ENCODE peak calls at places on chromosomes 2 and 18, in six cellular contexts. J is cardiac muscle cell; I is effector memory CD4-positive, alpha-beta T cell; Y is neuronal stem cell; B is right cardiac atrium; C is aorta. F is an unnamed sample.

GRCh38 chr2:108449410-108450200 is 599 bp downstream of the GCC2 start:
- DNase-seq in J (peak; percentile 47), I (peak; percentile 3), Y (no peak), B (no peak), C (no peak), F (peak; percentile 30)

GRCh38 chr2:74091391-74091790 is 56.3 kb downstream of the BOLA3 start:
- DNase-seq in J (no peak), I (no peak), Y (no peak), B (no peak), C (no peak), F (no peak)

GRCh38 chr2:227462972-227463931 is 8.7 kb upstream of the AGFG1 start:
- DNase-seq in J (no peak), I (no peak), Y (no peak), B (no peak), C (no peak), F (no peak)

GRCh38 chr18:32707153-32707552 is 65.7 kb downstream of the KLHL14 start:
- DNase-seq in J (no peak), I (no peak), Y (no peak), B (no peak), C (no peak), F (no peak)

GRCh38 chr18:38611036-38611964 is 1045.7 kb upstream of the CELF4 start:
- DNase-seq in J (no peak), I (no peak), Y (no peak), B (no peak), C (no peak), F (no peak)

GRCh38 chr2:237413293-237414055 is 490 bp downstream of the COL6A3 start:
- DNase-seq in J (no peak), I (no peak), Y (no peak), B (peak; percentile 70), C (no peak), F (no peak)

GRCh38 chr2:43215673-43216255 is 10.6 kb downstream of the ZFP36L2 start:
- DNase-seq in J (no peak), I (no peak), Y (no peak), B (no peak), C (no peak), F (no peak)

GRCh38 chr2:170155022-170155722 is 22.8 kb upstream of the MYO3B start:
- DNase-seq in J (peak; percentile 64), I (no peak), Y (no peak), B (peak; percentile 56), C (no peak), F (no peak)

GRCh38 chr2:85769987-85770362 is 16.2 kb downstream of the ATOH8 start:
- DNase-seq in J (no peak), I (no peak), Y (no peak), B (no peak), C (no peak), F (no peak)

GRCh38 chr2:85770369-85770768 is 16.6 kb downstream of the ATOH8 start:
- DNase-seq in J (no peak), I (no peak), Y (no peak), B (peak; percentile 69), C (no peak), F (no peak)

GRCh38 chr2:85768713-85769112 is 14.9 kb downstream of the ATOH8 start:
- DNase-seq in J (peak; percentile 87), I (no peak), Y (no peak), B (peak; percentile 94), C (no peak), F (no peak)

GRCh38 chr2:85767803-85768665 is 14.2 kb downstream of the ATOH8 start:
- DNase-seq in J (no peak), I (no peak), Y (no peak), B (peak; percentile 64), C (no peak), F (no peak)

DNA sequence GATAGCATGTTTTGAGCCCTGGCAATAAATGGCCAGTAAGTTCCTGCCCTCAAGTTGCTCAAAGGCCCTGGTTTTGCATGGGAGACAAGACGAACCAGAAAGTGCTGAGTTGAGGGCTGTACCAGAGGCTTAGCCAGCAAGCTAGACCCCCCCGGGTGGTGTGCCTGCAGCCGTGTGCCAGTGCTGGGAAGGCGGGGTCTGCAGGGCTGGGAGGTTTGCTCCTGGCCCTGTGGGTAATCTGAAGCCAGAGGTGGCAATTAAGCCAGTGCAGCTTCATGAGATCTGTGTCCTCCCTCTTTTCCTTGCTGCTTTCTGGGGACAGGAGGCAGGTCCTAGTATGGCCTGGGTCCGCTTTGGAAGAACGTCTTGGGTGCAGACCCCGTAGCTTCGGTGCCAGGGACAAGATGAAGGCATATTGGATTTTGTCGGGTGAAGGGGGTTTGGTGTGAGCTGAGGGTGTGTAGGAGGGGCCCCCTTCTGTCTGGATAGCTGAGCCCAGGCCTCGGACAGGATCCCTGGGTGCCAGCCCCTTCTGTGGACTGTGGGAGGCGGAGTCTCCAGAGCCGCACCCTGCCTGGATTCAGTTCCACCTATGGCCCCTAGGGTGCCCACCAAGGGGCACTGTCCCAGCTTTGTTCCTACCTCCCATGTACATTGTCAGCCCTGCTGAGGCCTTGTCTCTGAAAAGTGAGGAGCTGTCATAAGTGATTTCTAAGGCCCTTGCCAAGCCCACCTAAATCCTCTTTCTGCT is 15.6 kb downstream of the ATOH8 start:
- DNase-seq in J (no peak), I (no peak), Y (no peak), B (peak; percentile 68), C (no peak), F (no peak)
- H3K4me1 ChIP-seq in J (peaks cover 74% of the 10 kb centered on the region), I (no peaks in the 10 kb centered on the region), Y (peaks cover 46% of the 10 kb centered on the region), B (peaks cover 77% of the 10 kb centered on the region), C (peaks cover 11% of the 10 kb centered on the region), F (no peaks in the 10 kb centered on the region)

DNA sequence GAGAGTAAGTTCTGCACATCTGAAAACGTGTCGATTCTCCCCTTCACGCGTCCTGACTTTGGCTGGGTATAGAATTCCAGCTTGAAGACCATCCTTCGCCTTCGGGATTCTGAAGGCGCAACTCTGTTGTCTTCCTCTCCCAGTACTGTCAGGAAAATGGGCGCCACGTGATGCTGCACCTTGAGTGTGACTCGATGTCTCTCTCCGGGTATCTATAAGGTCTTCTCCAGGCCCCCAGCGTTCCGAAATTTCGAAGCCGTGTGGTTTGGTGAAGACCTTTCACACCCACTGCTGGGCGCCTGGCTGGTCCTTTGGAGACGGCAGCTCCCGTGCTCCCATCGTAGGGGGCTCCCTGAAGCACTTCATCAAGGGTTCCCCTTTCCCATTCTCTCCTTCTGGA is 203.7 kb downstream of the HDAC4 start:
- DNase-seq in J (no peak), I (no peak), Y (no peak), B (peak; percentile 23), C (peak; percentile 57), F (no peak)
- H3K27ac ChIP-seq in J (no peak overlapping the region), I (no peak overlapping the region), Y (no peak overlapping the region), B (no peak overlapping the region), C (no peak overlapping the region), F (no peak overlapping the region)

DNA sequence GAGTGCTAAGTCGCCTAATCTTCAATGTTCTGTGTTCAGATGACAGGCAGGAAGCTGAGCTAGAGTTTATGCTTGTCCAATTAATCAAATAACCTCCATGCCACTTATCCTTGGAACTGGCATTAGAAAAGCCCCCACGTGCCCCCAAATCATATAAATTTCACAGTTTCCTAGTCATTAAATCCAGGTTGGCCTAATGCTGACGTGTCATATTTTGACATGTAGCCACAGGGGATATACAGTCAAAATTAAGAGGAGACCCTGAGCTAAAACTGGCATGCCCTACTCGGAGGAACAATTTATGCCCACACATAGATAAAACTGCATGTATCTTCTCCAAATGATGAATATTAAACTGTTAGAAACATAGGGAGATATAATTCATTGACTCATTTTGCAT is 101.0 kb downstream of the AFF3 start:
- DNase-seq in J (no peak), I (no peak), Y (no peak), B (no peak), C (no peak), F (no peak)
- H3K4me1 ChIP-seq in J (peaks cover 14% of the 10 kb centered on the region), I (no peaks in the 10 kb centered on the region), Y (peaks cover 22% of the 10 kb centered on the region), B (no peaks in the 10 kb centered on the region), C (no peaks in the 10 kb centered on the region), F (no peaks in the 10 kb centered on the region)

GRCh38 chr2:101004671-101005325 is 2.7 kb downstream of the RPL31 start:
- DNase-seq in J (no peak), I (no peak), Y (no peak), B (no peak), C (no peak), F (no peak)
- H3K27ac ChIP-seq in J (peak overlapping the region; percentile 92), I (no peak overlapping the region), Y (no peak overlapping the region), B (no peak overlapping the region), C (no peak overlapping the region), F (peak overlapping the region; percentile 91)

DNA sequence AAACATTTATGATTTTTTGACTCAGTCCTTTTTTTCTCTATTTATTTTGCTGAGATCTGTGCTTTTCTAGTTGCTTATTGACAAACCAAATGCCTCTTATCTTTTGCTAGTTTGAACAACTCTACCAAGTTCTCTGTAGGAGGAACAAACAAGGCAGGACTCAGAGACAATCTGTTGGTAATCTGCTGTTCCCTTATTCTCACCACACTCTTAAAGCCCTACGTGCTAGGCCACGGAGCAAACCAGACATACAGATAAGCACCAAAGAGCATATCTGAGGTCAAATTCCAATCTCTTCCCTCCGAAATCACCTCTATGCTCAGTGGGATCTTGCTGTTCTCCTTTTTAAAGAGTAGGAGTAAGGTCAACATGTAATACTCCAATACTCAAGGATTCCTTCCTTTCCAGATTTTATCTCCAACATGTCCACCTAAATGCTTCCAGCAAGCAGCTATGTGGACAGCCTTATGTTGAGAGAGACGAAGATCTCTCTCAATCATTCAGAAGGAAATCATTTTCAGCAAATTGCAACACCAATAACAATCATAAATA is 18.4 kb downstream of the FN1 start:
- DNase-seq in J (peak; percentile 67), I (no peak), Y (no peak), B (no peak), C (no peak), F (no peak)
- H3K4me1 ChIP-seq in J (peaks cover 23% of the 10 kb centered on the region), I (no peaks in the 10 kb centered on the region), Y (no peaks in the 10 kb centered on the region), B (peaks cover 1% of the 10 kb centered on the region), C (peaks cover 6% of the 10 kb centered on the region), F (no peaks in the 10 kb centered on the region)